ENCODE peak calls at places on chromosome 13, in four cellular contexts. One of them, this sample, is unnamed.

GRCh38 chr13:91516799-91517198 is 118.4 kb downstream of the GPC5 start:
- DNase-seq in stimulated activated CD4-positive, alpha-beta T cell treated with anti-CD3 and anti-CD28 coated beads, Interleukin-1b, Interleukin-23, amount 100 ng/mL, for 24 hours: no peak
- DNase-seq in AG10803: no peak
- DNase-seq in HTR-8/SVneo: no peak
- DNase-seq in this sample: no peak

GRCh38 chr13:51336746-51337145 is 2.7 kb upstream of the SERPINE3 start:
- DNase-seq in stimulated activated CD4-positive, alpha-beta T cell treated with anti-CD3 and anti-CD28 coated beads, Interleukin-1b, Interleukin-23, amount 100 ng/mL, for 24 hours: no peak
- DNase-seq in AG10803: no peak
- DNase-seq in HTR-8/SVneo: no peak
- DNase-seq in this sample: no peak

GRCh38 chr13:51980918-51981317 is 30.3 kb downstream of the ATP7B start:
- DNase-seq in stimulated activated CD4-positive, alpha-beta T cell treated with anti-CD3 and anti-CD28 coated beads, Interleukin-1b, Interleukin-23, amount 100 ng/mL, for 24 hours: no peak
- DNase-seq in AG10803: no peak
- DNase-seq in HTR-8/SVneo: no peak
- DNase-seq in this sample: no peak

GRCh38 chr13:94712287-94712811 is at the start of gene SOX21:
- DNase-seq in stimulated activated CD4-positive, alpha-beta T cell treated with anti-CD3 and anti-CD28 coated beads, Interleukin-1b, Interleukin-23, amount 100 ng/mL, for 24 hours: no peak
- DNase-seq in AG10803: no peak
- DNase-seq in HTR-8/SVneo: no peak
- DNase-seq in this sample: no peak

GRCh38 chr13:27194895-27195764 is 23.5 kb upstream of the USP12 start:
- DNase-seq in stimulated activated CD4-positive, alpha-beta T cell treated with anti-CD3 and anti-CD28 coated beads, Interleukin-1b, Interleukin-23, amount 100 ng/mL, for 24 hours: no peak
- DNase-seq in AG10803: peak
- DNase-seq in HTR-8/SVneo: peak
- DNase-seq in this sample: peak

GRCh38 chr13:24341439-24341838 is 32.1 kb downstream of the C1QTNF9 start:
- DNase-seq in stimulated activated CD4-positive, alpha-beta T cell treated with anti-CD3 and anti-CD28 coated beads, Interleukin-1b, Interleukin-23, amount 100 ng/mL, for 24 hours: no peak
- DNase-seq in AG10803: peak
- DNase-seq in HTR-8/SVneo: no peak
- DNase-seq in this sample: peak

GRCh38 chr13:95301135-95301946 is at the start of gene ABCC4:
- DNase-seq in stimulated activated CD4-positive, alpha-beta T cell treated with anti-CD3 and anti-CD28 coated beads, Interleukin-1b, Interleukin-23, amount 100 ng/mL, for 24 hours: peak
- DNase-seq in AG10803: peak
- DNase-seq in HTR-8/SVneo: peak
- DNase-seq in this sample: peak

GRCh38 chr13:110282316-110282841 is 24.6 kb downstream of the COL4A1 start:
- DNase-seq in stimulated activated CD4-positive, alpha-beta T cell treated with anti-CD3 and anti-CD28 coated beads, Interleukin-1b, Interleukin-23, amount 100 ng/mL, for 24 hours: no peak
- DNase-seq in AG10803: no peak
- DNase-seq in HTR-8/SVneo: no peak
- DNase-seq in this sample: no peak

GRCh38 chr13:29917573-29918091 is 67.2 kb upstream of the UBL3 start:
- DNase-seq in stimulated activated CD4-positive, alpha-beta T cell treated with anti-CD3 and anti-CD28 coated beads, Interleukin-1b, Interleukin-23, amount 100 ng/mL, for 24 hours: no peak
- DNase-seq in AG10803: no peak
- DNase-seq in HTR-8/SVneo: no peak
- DNase-seq in this sample: peak

GRCh38 chr13:76737526-76737925 is 148.7 kb downstream of the KCTD12 start:
- DNase-seq in stimulated activated CD4-positive, alpha-beta T cell treated with anti-CD3 and anti-CD28 coated beads, Interleukin-1b, Interleukin-23, amount 100 ng/mL, for 24 hours: no peak
- DNase-seq in AG10803: no peak
- DNase-seq in HTR-8/SVneo: no peak
- DNase-seq in this sample: no peak

GRCh38 chr13:73335938-73336337 is 277.1 kb downstream of the KLF5 start:
- DNase-seq in stimulated activated CD4-positive, alpha-beta T cell treated with anti-CD3 and anti-CD28 coated beads, Interleukin-1b, Interleukin-23, amount 100 ng/mL, for 24 hours: no peak
- DNase-seq in AG10803: no peak
- DNase-seq in HTR-8/SVneo: no peak
- DNase-seq in this sample: no peak

GRCh38 chr13:40563350-40564125 is 102.9 kb downstream of the FOXO1 start:
- DNase-seq in stimulated activated CD4-positive, alpha-beta T cell treated with anti-CD3 and anti-CD28 coated beads, Interleukin-1b, Interleukin-23, amount 100 ng/mL, for 24 hours: no peak
- DNase-seq in AG10803: no peak
- DNase-seq in HTR-8/SVneo: no peak
- DNase-seq in this sample: peak

GRCh38 chr13:40484101-40484800 is 182.2 kb downstream of the FOXO1 start:
- DNase-seq in stimulated activated CD4-positive, alpha-beta T cell treated with anti-CD3 and anti-CD28 coated beads, Interleukin-1b, Interleukin-23, amount 100 ng/mL, for 24 hours: no peak
- DNase-seq in AG10803: no peak
- DNase-seq in HTR-8/SVneo: no peak
- DNase-seq in this sample: no peak

GRCh38 chr13:78491978-78492377 is 111.4 kb downstream of the POU4F1 start:
- DNase-seq in stimulated activated CD4-positive, alpha-beta T cell treated with anti-CD3 and anti-CD28 coated beads, Interleukin-1b, Interleukin-23, amount 100 ng/mL, for 24 hours: no peak
- DNase-seq in AG10803: no peak
- DNase-seq in HTR-8/SVneo: no peak
- DNase-seq in this sample: no peak

GRCh38 chr13:94305934-94306333 is 173.5 kb downstream of the DCT start:
- DNase-seq in stimulated activated CD4-positive, alpha-beta T cell treated with anti-CD3 and anti-CD28 coated beads, Interleukin-1b, Interleukin-23, amount 100 ng/mL, for 24 hours: no peak
- DNase-seq in AG10803: peak
- DNase-seq in HTR-8/SVneo: no peak
- DNase-seq in this sample: peak

This sample was measured in fibroblast of mammary gland.